ENCODE peak calls at places on chromosomes 3 and 15, in nine cellular contexts. One of them, this sample, is unnamed.

GRCh38 chr3:149042766-149043386 is 43.5 kb downstream of the HLTF start:
- DNase-seq in T-helper 1 cell: no peak
- DNase-seq in endodermal cell: no peak
- DNase-seq in left ventricle myocardium inferior: no peak
- DNase-seq in stimulated activated CD4-positive, alpha-beta T cell treated with anti-CD3 and anti-CD28 coated beads, Interleukin-1b, Interleukin-23, amount 100 ng/mL, for 24 hours: no peak
- DNase-seq in cardiac fibroblast: peak
- DNase-seq in stimulated activated CD8-positive, alpha-beta memory T cell treated with anti-CD3 and anti-CD28 coated beads, Interleukin-7, amount 100 ng/mL, for 1 hour: no peak
- DNase-seq in stomach: no peak
- DNase-seq in fibroblast of mammary gland: peak
- DNase-seq in this sample: no peak

GRCh38 chr3:82022836-82023235 is 261.4 kb upstream of the GBE1 start:
- DNase-seq in cardiac fibroblast: no peak
- DNase-seq in T-helper 1 cell: no peak
- DNase-seq in fibroblast of mammary gland: no peak
- DNase-seq in stimulated activated CD8-positive, alpha-beta memory T cell treated with anti-CD3 and anti-CD28 coated beads, Interleukin-7, amount 100 ng/mL, for 1 hour: no peak
- DNase-seq in stomach: no peak
- DNase-seq in stimulated activated CD4-positive, alpha-beta T cell treated with anti-CD3 and anti-CD28 coated beads, Interleukin-1b, Interleukin-23, amount 100 ng/mL, for 24 hours: no peak
- DNase-seq in left ventricle myocardium inferior: no peak
- DNase-seq in endodermal cell: no peak
- DNase-seq in this sample: no peak

GRCh38 chr3:49539659-49540560 is 14.4 kb upstream of the BSN start:
- DNase-seq in endodermal cell: peak
- DNase-seq in stimulated activated CD4-positive, alpha-beta T cell treated with anti-CD3 and anti-CD28 coated beads, Interleukin-1b, Interleukin-23, amount 100 ng/mL, for 24 hours: peak
- DNase-seq in T-helper 1 cell: peak
- DNase-seq in stomach: peak
- DNase-seq in cardiac fibroblast: peak
- DNase-seq in stimulated activated CD8-positive, alpha-beta memory T cell treated with anti-CD3 and anti-CD28 coated beads, Interleukin-7, amount 100 ng/mL, for 1 hour: peak
- DNase-seq in left ventricle myocardium inferior: peak
- DNase-seq in fibroblast of mammary gland: peak
- DNase-seq in this sample: peak

GRCh38 chr15:63990449-63990848 is 55.8 kb downstream of the DAPK2 start:
- DNase-seq in T-helper 1 cell: no peak
- DNase-seq in cardiac fibroblast: no peak
- DNase-seq in stimulated activated CD8-positive, alpha-beta memory T cell treated with anti-CD3 and anti-CD28 coated beads, Interleukin-7, amount 100 ng/mL, for 1 hour: no peak
- DNase-seq in stomach: no peak
- DNase-seq in stimulated activated CD4-positive, alpha-beta T cell treated with anti-CD3 and anti-CD28 coated beads, Interleukin-1b, Interleukin-23, amount 100 ng/mL, for 24 hours: no peak
- DNase-seq in endodermal cell: no peak
- DNase-seq in left ventricle myocardium inferior: no peak
- DNase-seq in fibroblast of mammary gland: no peak
- DNase-seq in this sample: no peak

GRCh38 chr3:94303897-94304296 is 241.0 kb downstream of the NSUN3 start:
- DNase-seq in left ventricle myocardium inferior: peak
- DNase-seq in stimulated activated CD8-positive, alpha-beta memory T cell treated with anti-CD3 and anti-CD28 coated beads, Interleukin-7, amount 100 ng/mL, for 1 hour: no peak
- DNase-seq in T-helper 1 cell: no peak
- DNase-seq in cardiac fibroblast: peak
- DNase-seq in fibroblast of mammary gland: no peak
- DNase-seq in endodermal cell: no peak
- DNase-seq in stomach: no peak
- DNase-seq in stimulated activated CD4-positive, alpha-beta T cell treated with anti-CD3 and anti-CD28 coated beads, Interleukin-1b, Interleukin-23, amount 100 ng/mL, for 24 hours: no peak
- DNase-seq in this sample: peak

GRCh38 chr15:34275154-34275553 is 50.3 kb downstream of the EMC4 start:
- DNase-seq in left ventricle myocardium inferior: no peak
- DNase-seq in cardiac fibroblast: peak
- DNase-seq in stimulated activated CD8-positive, alpha-beta memory T cell treated with anti-CD3 and anti-CD28 coated beads, Interleukin-7, amount 100 ng/mL, for 1 hour: no peak
- DNase-seq in T-helper 1 cell: no peak
- DNase-seq in stimulated activated CD4-positive, alpha-beta T cell treated with anti-CD3 and anti-CD28 coated beads, Interleukin-1b, Interleukin-23, amount 100 ng/mL, for 24 hours: no peak
- DNase-seq in endodermal cell: no peak
- DNase-seq in stomach: no peak
- DNase-seq in fibroblast of mammary gland: peak
- DNase-seq in this sample: no peak

GRCh38 chr15:22954326-22954725 is 25.8 kb downstream of the CYFIP1 start:
- DNase-seq in endodermal cell: no peak
- DNase-seq in fibroblast of mammary gland: no peak
- DNase-seq in left ventricle myocardium inferior: no peak
- DNase-seq in stomach: no peak
- DNase-seq in stimulated activated CD8-positive, alpha-beta memory T cell treated with anti-CD3 and anti-CD28 coated beads, Interleukin-7, amount 100 ng/mL, for 1 hour: no peak
- DNase-seq in cardiac fibroblast: no peak
- DNase-seq in T-helper 1 cell: no peak
- DNase-seq in stimulated activated CD4-positive, alpha-beta T cell treated with anti-CD3 and anti-CD28 coated beads, Interleukin-1b, Interleukin-23, amount 100 ng/mL, for 24 hours: no peak
- DNase-seq in this sample: no peak

GRCh38 chr3:23728651-23729117 is 77.1 kb upstream of the UBE2E1 start:
- DNase-seq in stomach: no peak
- DNase-seq in fibroblast of mammary gland: no peak
- DNase-seq in stimulated activated CD4-positive, alpha-beta T cell treated with anti-CD3 and anti-CD28 coated beads, Interleukin-1b, Interleukin-23, amount 100 ng/mL, for 24 hours: no peak
- DNase-seq in cardiac fibroblast: no peak
- DNase-seq in endodermal cell: peak
- DNase-seq in left ventricle myocardium inferior: no peak
- DNase-seq in stimulated activated CD8-positive, alpha-beta memory T cell treated with anti-CD3 and anti-CD28 coated beads, Interleukin-7, amount 100 ng/mL, for 1 hour: no peak
- DNase-seq in T-helper 1 cell: no peak
- DNase-seq in this sample: no peak

GRCh38 chr3:100896994-100897393 is 96.2 kb downstream of the ABI3BP start:
- DNase-seq in T-helper 1 cell: no peak
- DNase-seq in endodermal cell: no peak
- DNase-seq in left ventricle myocardium inferior: no peak
- DNase-seq in cardiac fibroblast: no peak
- DNase-seq in stimulated activated CD4-positive, alpha-beta T cell treated with anti-CD3 and anti-CD28 coated beads, Interleukin-1b, Interleukin-23, amount 100 ng/mL, for 24 hours: no peak
- DNase-seq in stomach: no peak
- DNase-seq in fibroblast of mammary gland: no peak
- DNase-seq in stimulated activated CD8-positive, alpha-beta memory T cell treated with anti-CD3 and anti-CD28 coated beads, Interleukin-7, amount 100 ng/mL, for 1 hour: no peak
- DNase-seq in this sample: no peak

GRCh38 chr15:85761635-85762034 is 33.1 kb downstream of the KLHL25 start:
- DNase-seq in fibroblast of mammary gland: peak
- DNase-seq in endodermal cell: no peak
- DNase-seq in stomach: no peak
- DNase-seq in stimulated activated CD4-positive, alpha-beta T cell treated with anti-CD3 and anti-CD28 coated beads, Interleukin-1b, Interleukin-23, amount 100 ng/mL, for 24 hours: no peak
- DNase-seq in cardiac fibroblast: no peak
- DNase-seq in stimulated activated CD8-positive, alpha-beta memory T cell treated with anti-CD3 and anti-CD28 coated beads, Interleukin-7, amount 100 ng/mL, for 1 hour: no peak
- DNase-seq in left ventricle myocardium inferior: no peak
- DNase-seq in T-helper 1 cell: no peak
- DNase-seq in this sample: no peak

GRCh38 chr3:194274424-194275085 is 76.6 kb downstream of the CPN2 start:
- DNase-seq in stimulated activated CD4-positive, alpha-beta T cell treated with anti-CD3 and anti-CD28 coated beads, Interleukin-1b, Interleukin-23, amount 100 ng/mL, for 24 hours: no peak
- DNase-seq in stimulated activated CD8-positive, alpha-beta memory T cell treated with anti-CD3 and anti-CD28 coated beads, Interleukin-7, amount 100 ng/mL, for 1 hour: no peak
- DNase-seq in cardiac fibroblast: peak
- DNase-seq in left ventricle myocardium inferior: no peak
- DNase-seq in T-helper 1 cell: no peak
- DNase-seq in fibroblast of mammary gland: peak
- DNase-seq in stomach: no peak
- DNase-seq in endodermal cell: peak
- DNase-seq in this sample: no peak

GRCh38 chr3:90010341-90010740 is 902.9 kb downstream of the EPHA3 start:
- DNase-seq in stimulated activated CD4-positive, alpha-beta T cell treated with anti-CD3 and anti-CD28 coated beads, Interleukin-1b, Interleukin-23, amount 100 ng/mL, for 24 hours: no peak
- DNase-seq in T-helper 1 cell: no peak
- DNase-seq in stimulated activated CD8-positive, alpha-beta memory T cell treated with anti-CD3 and anti-CD28 coated beads, Interleukin-7, amount 100 ng/mL, for 1 hour: no peak
- DNase-seq in stomach: no peak
- DNase-seq in endodermal cell: no peak
- DNase-seq in fibroblast of mammary gland: peak
- DNase-seq in left ventricle myocardium inferior: no peak
- DNase-seq in cardiac fibroblast: peak
- DNase-seq in this sample: no peak

GRCh38 chr3:66592061-66592875 is 91.4 kb upstream of the LRIG1 start:
- DNase-seq in stimulated activated CD4-positive, alpha-beta T cell treated with anti-CD3 and anti-CD28 coated beads, Interleukin-1b, Interleukin-23, amount 100 ng/mL, for 24 hours: no peak
- DNase-seq in stomach: no peak
- DNase-seq in endodermal cell: peak
- DNase-seq in fibroblast of mammary gland: no peak
- DNase-seq in T-helper 1 cell: no peak
- DNase-seq in cardiac fibroblast: peak
- DNase-seq in left ventricle myocardium inferior: no peak
- DNase-seq in stimulated activated CD8-positive, alpha-beta memory T cell treated with anti-CD3 and anti-CD28 coated beads, Interleukin-7, amount 100 ng/mL, for 1 hour: no peak
- DNase-seq in this sample: no peak

GRCh38 chr15:74779162-74779648 is 2.7 kb upstream of the CSK start:
- DNase-seq in fibroblast of mammary gland: no peak
- DNase-seq in endodermal cell: no peak
- DNase-seq in cardiac fibroblast: no peak
- DNase-seq in left ventricle myocardium inferior: no peak
- DNase-seq in stomach: no peak
- DNase-seq in stimulated activated CD4-positive, alpha-beta T cell treated with anti-CD3 and anti-CD28 coated beads, Interleukin-1b, Interleukin-23, amount 100 ng/mL, for 24 hours: no peak
- DNase-seq in stimulated activated CD8-positive, alpha-beta memory T cell treated with anti-CD3 and anti-CD28 coated beads, Interleukin-7, amount 100 ng/mL, for 1 hour: no peak
- DNase-seq in T-helper 1 cell: no peak
- DNase-seq in this sample: no peak

GRCh38 chr15:90955911-90956310 is 1.2 kb downstream of the RCCD1 start:
- DNase-seq in T-helper 1 cell: no peak
- DNase-seq in left ventricle myocardium inferior: no peak
- DNase-seq in stimulated activated CD4-positive, alpha-beta T cell treated with anti-CD3 and anti-CD28 coated beads, Interleukin-1b, Interleukin-23, amount 100 ng/mL, for 24 hours: no peak
- DNase-seq in endodermal cell: no peak
- DNase-seq in fibroblast of mammary gland: no peak
- DNase-seq in cardiac fibroblast: no peak
- DNase-seq in stomach: peak
- DNase-seq in stimulated activated CD8-positive, alpha-beta memory T cell treated with anti-CD3 and anti-CD28 coated beads, Interleukin-7, amount 100 ng/mL, for 1 hour: no peak
- DNase-seq in this sample: no peak

GRCh38 chr3:188322135-188322892 is 168.4 kb downstream of the LPP start:
- DNase-seq in stimulated activated CD8-positive, alpha-beta memory T cell treated with anti-CD3 and anti-CD28 coated beads, Interleukin-7, amount 100 ng/mL, for 1 hour: no peak
- DNase-seq in stimulated activated CD4-positive, alpha-beta T cell treated with anti-CD3 and anti-CD28 coated beads, Interleukin-1b, Interleukin-23, amount 100 ng/mL, for 24 hours: no peak
- DNase-seq in cardiac fibroblast: no peak
- DNase-seq in fibroblast of mammary gland: no peak
- DNase-seq in endodermal cell: no peak
- DNase-seq in left ventricle myocardium inferior: no peak
- DNase-seq in T-helper 1 cell: no peak
- DNase-seq in stomach: no peak
- DNase-seq in this sample: no peak

GRCh38 chr3:21643752-21644151 is 107.3 kb downstream of the ZNF385D start:
- DNase-seq in stomach: no peak
- DNase-seq in cardiac fibroblast: no peak
- DNase-seq in stimulated activated CD8-positive, alpha-beta memory T cell treated with anti-CD3 and anti-CD28 coated beads, Interleukin-7, amount 100 ng/mL, for 1 hour: no peak
- DNase-seq in fibroblast of mammary gland: no peak
- DNase-seq in T-helper 1 cell: no peak
- DNase-seq in endodermal cell: no peak
- DNase-seq in stimulated activated CD4-positive, alpha-beta T cell treated with anti-CD3 and anti-CD28 coated beads, Interleukin-1b, Interleukin-23, amount 100 ng/mL, for 24 hours: no peak
- DNase-seq in left ventricle myocardium inferior: no peak
- DNase-seq in this sample: no peak

GRCh38 chr3:162770556-162770955 is 1273.9 kb downstream of the OTOL1 start:
- DNase-seq in left ventricle myocardium inferior: no peak
- DNase-seq in fibroblast of mammary gland: peak
- DNase-seq in stimulated activated CD4-positive, alpha-beta T cell treated with anti-CD3 and anti-CD28 coated beads, Interleukin-1b, Interleukin-23, amount 100 ng/mL, for 24 hours: no peak
- DNase-seq in stomach: no peak
- DNase-seq in endodermal cell: no peak
- DNase-seq in cardiac fibroblast: peak
- DNase-seq in T-helper 1 cell: no peak
- DNase-seq in stimulated activated CD8-positive, alpha-beta memory T cell treated with anti-CD3 and anti-CD28 coated beads, Interleukin-7, amount 100 ng/mL, for 1 hour: no peak
- DNase-seq in this sample: no peak

GRCh38 chr3:46912986-46913385 is 35.5 kb downstream of the PTH1R start:
- DNase-seq in T-helper 1 cell: no peak
- DNase-seq in left ventricle myocardium inferior: peak
- DNase-seq in stomach: no peak
- DNase-seq in cardiac fibroblast: no peak
- DNase-seq in stimulated activated CD8-positive, alpha-beta memory T cell treated with anti-CD3 and anti-CD28 coated beads, Interleukin-7, amount 100 ng/mL, for 1 hour: no peak
- DNase-seq in fibroblast of mammary gland: no peak
- DNase-seq in stimulated activated CD4-positive, alpha-beta T cell treated with anti-CD3 and anti-CD28 coated beads, Interleukin-1b, Interleukin-23, amount 100 ng/mL, for 24 hours: no peak
- DNase-seq in endodermal cell: no peak
- DNase-seq in this sample: no peak

This sample was measured in Right ventricle myocardium inferior.